ENCODE peak calls at places on chromosomes 2 and 18, in four cellular contexts. R is NCI-H1092 treated with DMSO at 0.1 percent for 48 hours, S is NCI-H345, L is COR-L47. I is an unnamed sample.
A peak's percentile ranks its signal among the peaks of the same experiment; 100 is the strongest.

GRCh38 chr2:9757430-9758287 is 85.6 kb upstream of the TAF1B start:
- DNase-seq in L (no peak), R (peak; percentile 57), S (no peak), I (peak; percentile 85)

GRCh38 chr18:78792094-78792493 is 187.5 kb upstream of the SALL3 start:
- DNase-seq in S (no peak), R (no peak), L (no peak), I (no peak)

GRCh38 chr2:205763708-205764501 is 81.6 kb downstream of the NRP2 start:
- DNase-seq in S (no peak), R (peak; percentile 22), L (no peak), I (peak; percentile 58)

GRCh38 chr2:62547849-62548248 is 41.9 kb upstream of the TMEM17 start:
- DNase-seq in S (no peak), R (no peak), L (no peak), I (no peak)

GRCh38 chr2:107088156-107088555 is 202.2 kb upstream of the ST6GAL2 start:
- DNase-seq in L (no peak), R (no peak), S (no peak), I (no peak)

GRCh38 chr2:118255771-118256372 is 167.6 kb downstream of the INSIG2 start:
- DNase-seq in R (no peak), S (no peak), L (no peak), I (no peak)

GRCh38 chr2:10124538-10125045 is 2.1 kb downstream of the RRM2 start:
- DNase-seq in L (peak; percentile 65), R (peak; percentile 60), S (peak; percentile 81), I (peak; percentile 90)

GRCh38 chr2:239386872-239387445 is 13.9 kb downstream of the HDAC4 start:
- DNase-seq in R (no peak), S (no peak), L (no peak), I (no peak)

GRCh38 chr2:79638943-79639342 is 126.1 kb downstream of the CTNNA2 start:
- DNase-seq in L (no peak), R (peak; percentile 5), S (no peak), I (no peak)

GRCh38 chr18:58178476-58178875 is 134.4 kb downstream of the NEDD4L start:
- DNase-seq in S (no peak), R (no peak), L (no peak), I (no peak)

GRCh38 chr2:70371753-70372152 is 69.9 kb upstream of the FAM136A start:
- DNase-seq in L (no peak), R (no peak), S (no peak), I (no peak)

GRCh38 chr2:9112079-9112721 is 94.4 kb upstream of the ASAP2 start:
- DNase-seq in S (no peak), L (no peak), R (no peak), I (no peak)

GRCh38 chr2:127790694-127791529 is 20.1 kb downstream of the WDR33 start:
- DNase-seq in S (no peak), R (no peak), L (no peak), I (no peak)

GRCh38 chr18:49486959-49487710 is at the start of gene C18orf32:
- DNase-seq in L (peak; percentile 97), R (peak; percentile 96), S (peak; percentile 94), I (peak; percentile 91)

GRCh38 chr2:108354171-108354570 is 23.6 kb upstream of the SULT1C4 start:
- DNase-seq in L (no peak), S (no peak), R (no peak), I (no peak)

GRCh38 chr2:204353823-204354222 is 191.5 kb upstream of the PARD3B start:
- DNase-seq in S (no peak), R (no peak), L (no peak), I (no peak)

GRCh38 chr18:8462651-8463185 is 146.5 kb upstream of the RAB12 start:
- DNase-seq in R (no peak), S (no peak), L (no peak), I (no peak)

GRCh38 chr2:235573331-235574221 is 79.7 kb downstream of the AGAP1 start:
- DNase-seq in S (peak; percentile 22), L (peak; percentile 15), R (peak; percentile 44), I (no peak)

GRCh38 chr2:70645733-70646420 is 92.3 kb upstream of the TGFA start:
- DNase-seq in R (no peak), L (no peak), S (no peak), I (peak; percentile 26)

GRCh38 chr18:70293166-70293565 is 4.3 kb downstream of the SOCS6 start:
- DNase-seq in L (no peak), S (no peak), R (no peak), I (no peak)

GRCh38 chr2:180478883-180479282 is 471.8 kb upstream of the CWC22 start:
- DNase-seq in L (no peak), R (no peak), S (no peak), I (no peak)

GRCh38 chr2:103484906-103485305 is 723.1 kb downstream of the TMEM182 start:
- DNase-seq in R (no peak), S (no peak), L (no peak), I (no peak)

GRCh38 chr2:15749460-15750432 is 158.1 kb downstream of the DDX1 start:
- DNase-seq in S (no peak), L (no peak), R (no peak), I (no peak)

GRCh38 chr2:12754643-12755042 is 37.9 kb downstream of the TRIB2 start:
- DNase-seq in R (no peak), S (no peak), L (no peak), I (no peak)

GRCh38 chr2:227450921-227451654 is 20.9 kb upstream of the AGFG1 start:
- DNase-seq in L (no peak), R (no peak), S (no peak), I (no peak)

I was measured in NCI-H2171 treated with DMSO at 0.1 percent for 48 hours.